ENCODE peak calls at places on chromosome 16, in nine cellular contexts. H is psoas muscle; I is stomach; J is brain microvascular endothelial cell; R is stimulated activated CD8-positive, alpha-beta memory T cell treated with anti-CD3 and anti-CD28 coated beads, Interleukin-7, amount 100 ng/mL, for 1 hour; M is globus pallidus; N is activated CD8-positive, alpha-beta memory T cell treated with anti-CD3 and anti-CD28 coated beads for 48 hours; D is iPS-NIHi11; T is stimulated activated CD4-positive, alpha-beta T cell treated with anti-CD3 and anti-CD28 coated beads, Interleukin-4, amount 100 ng/mL, for 24 hours. X is an unnamed sample.

GRCh38 chr16:56202036-56202435 is 10.7 kb downstream of the GNAO1 start:
- DNase-seq in H (no peak), I (peak; percentile 36), J (no peak), R (no peak), M (no peak), N (no peak), D (no peak), T (peak; percentile 48), X (no peak)

GRCh38 chr16:50878966-50879615 is 137.2 kb downstream of the CYLD start:
- DNase-seq in H (no peak), I (no peak), J (no peak), R (no peak), M (peak; percentile 51), N (no peak), D (peak; percentile 58), T (no peak), X (no peak)

GRCh38 chr16:23466162-23466885 is 13.3 kb upstream of the COG7 start:
- DNase-seq in H (peak; percentile 85), I (no peak), J (peak; percentile 92), R (no peak), M (no peak), N (no peak), D (no peak), T (no peak), X (no peak)

GRCh38 chr16:57764341-57765159 is 29.0 kb downstream of the KATNB1 start:
- DNase-seq in H (peak; percentile 49), I (no peak), J (peak; percentile 79), R (no peak), M (no peak), N (no peak), D (peak; percentile 91), T (no peak), X (peak; percentile 47)

GRCh38 chr16:1153480-1154160 is 714 bp downstream of the CACNA1H start:
- DNase-seq in H (no peak), I (no peak), J (no peak), R (no peak), M (no peak), N (no peak), D (peak; percentile 65), T (no peak), X (no peak)

GRCh38 chr16:16817203-16817602 is 438.3 kb downstream of the NPIPA7 start:
- DNase-seq in H (no peak), I (no peak), J (no peak), R (no peak), M (no peak), N (no peak), D (no peak), T (no peak), X (no peak)

GRCh38 chr16:89864421-89864820 is 9.0 kb upstream of the TCF25 start:
- DNase-seq in H (no peak), I (no peak), J (no peak), R (no peak), M (no peak), N (no peak), D (no peak), T (no peak), X (no peak)

GRCh38 chr16:88633684-88634140 is 4.7 kb upstream of the IL17C start:
- DNase-seq in H (no peak), I (peak; percentile 52), J (peak; percentile 30), R (peak; percentile 30), M (no peak), N (no peak), D (peak; percentile 82), T (peak; percentile 48), X (no peak)

GRCh38 chr16:30949655-30950515 is 1.0 kb downstream of the ORAI3 start:
- DNase-seq in H (peak; percentile 93), I (peak; percentile 67), J (peak; percentile 46), R (no peak), M (no peak), N (no peak), D (no peak), T (peak; percentile 27), X (no peak)